ENCODE peak calls at places on chromosomes 13 and 19, in four cellular contexts. One of them, this sample, is unnamed.

GRCh38 chr13:93183302-93183701 is 43.3 kb upstream of the GPC6 start:
- DNase-seq in body of pancreas: no peak
- DNase-seq in stomach: no peak
- DNase-seq in CD4-positive, CD25-positive, alpha-beta regulatory T cell: no peak
- DNase-seq in this sample: no peak

GRCh38 chr19:39351537-39352037 is 9.4 kb downstream of the SAMD4B start:
- DNase-seq in CD4-positive, CD25-positive, alpha-beta regulatory T cell: peak; percentile 33
- DNase-seq in body of pancreas: no peak
- DNase-seq in stomach: no peak
- DNase-seq in this sample: no peak

GRCh38 chr19:48874309-48875135 is 2.3 kb downstream of the PPP1R15A start:
- DNase-seq in stomach: peak; percentile 61
- DNase-seq in CD4-positive, CD25-positive, alpha-beta regulatory T cell: peak; percentile 40
- DNase-seq in body of pancreas: peak; percentile 37
- DNase-seq in this sample: no peak

GRCh38 chr13:43991773-43992201 is 112.1 kb downstream of the LACC1 start:
- DNase-seq in CD4-positive, CD25-positive, alpha-beta regulatory T cell: no peak
- DNase-seq in body of pancreas: no peak
- DNase-seq in stomach: no peak
- DNase-seq in this sample: no peak

GRCh38 chr19:7970716-7971448 is 27.4 kb upstream of the TIMM44 start:
- DNase-seq in stomach: peak; percentile 30
- DNase-seq in CD4-positive, CD25-positive, alpha-beta regulatory T cell: no peak
- DNase-seq in body of pancreas: no peak
- DNase-seq in this sample: no peak

GRCh38 chr19:42250666-42251531 is 4.0 kb downstream of the ERF start:
- DNase-seq in CD4-positive, CD25-positive, alpha-beta regulatory T cell: no peak
- DNase-seq in body of pancreas: peak; percentile 30
- DNase-seq in stomach: no peak
- DNase-seq in this sample: no peak

GRCh38 chr13:99269627-99270252 is 11.6 kb upstream of the GPR18 start:
- DNase-seq in body of pancreas: peak; percentile 46
- DNase-seq in stomach: no peak
- DNase-seq in CD4-positive, CD25-positive, alpha-beta regulatory T cell: peak; percentile 68
- DNase-seq in this sample: no peak

GRCh38 chr19:31350693-31351211 is 1.5 kb upstream of the TSHZ3 start:
- DNase-seq in body of pancreas: peak; percentile 46
- DNase-seq in CD4-positive, CD25-positive, alpha-beta regulatory T cell: peak; percentile 16
- DNase-seq in stomach: peak; percentile 43
- DNase-seq in this sample: no peak

GRCh38 chr13:98892821-98893220 is 85.0 kb downstream of the DOCK9 start:
- DNase-seq in body of pancreas: no peak
- DNase-seq in stomach: no peak
- DNase-seq in CD4-positive, CD25-positive, alpha-beta regulatory T cell: no peak
- DNase-seq in this sample: no peak

GRCh38 chr19:37594982-37595382 is 306 bp downstream of the ZNF540 start:
- DNase-seq in stomach: peak; percentile 62
- DNase-seq in CD4-positive, CD25-positive, alpha-beta regulatory T cell: peak; percentile 72
- DNase-seq in body of pancreas: peak; percentile 71
- DNase-seq in this sample: peak; percentile 92

GRCh38 chr19:17091758-17092333 is 16.3 kb downstream of the MYO9B start:
- DNase-seq in CD4-positive, CD25-positive, alpha-beta regulatory T cell: no peak
- DNase-seq in stomach: peak; percentile 43
- DNase-seq in body of pancreas: peak; percentile 66
- DNase-seq in this sample: no peak

GRCh38 chr13:49571299-49572240 is 13.8 kb downstream of the RCBTB1 start:
- DNase-seq in CD4-positive, CD25-positive, alpha-beta regulatory T cell: no peak
- DNase-seq in body of pancreas: no peak
- DNase-seq in stomach: no peak
- DNase-seq in this sample: no peak

GRCh38 chr19:18100710-18101109 is 3.1 kb downstream of the MAST3 start:
- DNase-seq in body of pancreas: no peak
- DNase-seq in stomach: no peak
- DNase-seq in CD4-positive, CD25-positive, alpha-beta regulatory T cell: no peak
- DNase-seq in this sample: no peak

GRCh38 chr19:14440049-14440448 is 6.9 kb downstream of the PKN1 start:
- DNase-seq in body of pancreas: peak; percentile 70
- DNase-seq in CD4-positive, CD25-positive, alpha-beta regulatory T cell: peak; percentile 73
- DNase-seq in stomach: peak; percentile 72
- DNase-seq in this sample: peak; percentile 94
- H3K4me1 ChIP-seq in body of pancreas: peaks cover 3% of the 10 kb centered on the region
- H3K4me1 ChIP-seq in CD4-positive, CD25-positive, alpha-beta regulatory T cell: peaks cover 45% of the 10 kb centered on the region
- H3K4me1 ChIP-seq in stomach: peaks cover 19% of the 10 kb centered on the region
- H3K4me1 ChIP-seq in this sample: peaks cover 60% of the 10 kb centered on the region

GRCh38 chr19:12244370-12244769 is 50.3 kb downstream of the ZNF44 start:
- DNase-seq in body of pancreas: no peak
- DNase-seq in CD4-positive, CD25-positive, alpha-beta regulatory T cell: no peak
- DNase-seq in stomach: no peak
- DNase-seq in this sample: no peak

DNA sequence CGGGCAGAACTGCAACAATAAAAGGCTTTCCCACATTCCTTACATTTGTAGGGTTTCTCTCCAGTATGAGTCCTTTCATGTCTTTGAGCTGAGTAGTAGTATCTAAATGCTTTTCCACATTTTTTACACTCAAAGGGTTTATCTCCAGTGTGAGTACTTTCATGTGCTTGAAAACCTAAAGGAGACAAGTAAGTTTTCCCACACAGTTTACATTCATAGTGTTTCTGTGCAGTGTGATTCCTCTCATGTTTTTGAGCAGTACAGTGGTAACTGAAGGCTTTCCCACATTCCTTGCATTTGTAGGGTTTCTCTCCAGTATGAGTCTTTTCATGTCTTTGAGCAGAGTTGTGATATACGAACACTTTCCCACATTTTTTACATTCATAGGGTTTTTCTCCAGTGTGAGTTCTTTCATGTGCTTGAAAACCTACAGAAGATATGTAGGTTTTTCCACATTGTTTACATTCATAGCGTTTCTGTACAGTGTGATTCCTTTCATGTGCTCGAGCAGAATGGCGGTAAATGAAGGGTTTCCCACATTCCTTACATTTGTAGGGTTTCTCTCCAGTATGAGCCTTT is 47.0 kb downstream of the ZNF44 start:
- DNase-seq in body of pancreas: no peak
- DNase-seq in CD4-positive, CD25-positive, alpha-beta regulatory T cell: no peak
- DNase-seq in stomach: no peak
- DNase-seq in this sample: no peak
- H3K9me3 ChIP-seq in body of pancreas: peaks cover 5% of the 10 kb centered on the region
- H3K9me3 ChIP-seq in CD4-positive, CD25-positive, alpha-beta regulatory T cell: peaks cover 78% of the 10 kb centered on the region
- H3K9me3 ChIP-seq in stomach: peaks cover 94% of the 10 kb centered on the region
- H3K9me3 ChIP-seq in this sample: peaks cover 17% of the 10 kb centered on the region

GRCh38 chr19:10872551-10873107 is 1.3 kb downstream of the CARM1 start:
- DNase-seq in CD4-positive, CD25-positive, alpha-beta regulatory T cell: peak; percentile 12
- DNase-seq in body of pancreas: no peak
- DNase-seq in stomach: no peak
- DNase-seq in this sample: no peak
- H3K4me1 ChIP-seq in CD4-positive, CD25-positive, alpha-beta regulatory T cell: peaks cover 17% of the 10 kb centered on the region
- H3K4me1 ChIP-seq in body of pancreas: peaks cover 36% of the 10 kb centered on the region
- H3K4me1 ChIP-seq in stomach: peaks cover 12% of the 10 kb centered on the region
- H3K4me1 ChIP-seq in this sample: peaks cover 58% of the 10 kb centered on the region

DNA sequence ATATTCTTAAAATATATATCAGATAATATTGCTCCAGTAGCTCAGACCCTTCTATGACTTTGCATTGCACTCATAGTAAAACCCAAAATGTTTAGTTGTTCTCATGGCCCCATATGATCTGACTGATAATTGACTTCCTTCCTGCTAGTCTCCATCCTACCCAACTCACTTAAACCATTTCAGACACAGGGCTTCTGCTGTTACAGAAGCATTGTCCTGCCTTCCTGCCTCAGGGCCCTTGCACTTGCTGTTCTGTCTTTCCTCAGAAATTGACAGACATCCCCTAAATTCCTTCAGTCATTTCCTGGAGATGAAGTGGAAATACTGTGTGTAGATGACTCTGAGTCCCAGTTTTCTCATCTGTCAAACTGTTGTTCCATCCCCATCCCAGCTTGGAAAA is 19.7 kb downstream of the FBXL12 start:
- DNase-seq in CD4-positive, CD25-positive, alpha-beta regulatory T cell: no peak
- DNase-seq in stomach: no peak
- DNase-seq in body of pancreas: no peak
- DNase-seq in this sample: no peak
- H3K9me3 ChIP-seq in CD4-positive, CD25-positive, alpha-beta regulatory T cell: no peaks in the 10 kb centered on the region
- H3K9me3 ChIP-seq in stomach: no peaks in the 10 kb centered on the region
- H3K9me3 ChIP-seq in body of pancreas: no peaks in the 10 kb centered on the region
- H3K9me3 ChIP-seq in this sample: no peaks in the 10 kb centered on the region

GRCh38 chr19:45110811-45111210 is 17.8 kb downstream of the PPP1R37 start:
- DNase-seq in stomach: no peak
- DNase-seq in body of pancreas: no peak
- DNase-seq in CD4-positive, CD25-positive, alpha-beta regulatory T cell: no peak
- DNase-seq in this sample: no peak

GRCh38 chr19:45103200-45103624 is 10.2 kb downstream of the PPP1R37 start:
- DNase-seq in body of pancreas: peak; percentile 40
- DNase-seq in CD4-positive, CD25-positive, alpha-beta regulatory T cell: peak; percentile 59
- DNase-seq in stomach: no peak
- DNase-seq in this sample: no peak

GRCh38 chr19:45104658-45105384 is 11.8 kb downstream of the PPP1R37 start:
- DNase-seq in body of pancreas: no peak
- DNase-seq in stomach: no peak
- DNase-seq in CD4-positive, CD25-positive, alpha-beta regulatory T cell: peak; percentile 25
- DNase-seq in this sample: no peak

GRCh38 chr19:45103625-45104319 is 10.8 kb downstream of the PPP1R37 start:
- DNase-seq in CD4-positive, CD25-positive, alpha-beta regulatory T cell: no peak
- DNase-seq in stomach: no peak
- DNase-seq in body of pancreas: peak; percentile 64
- DNase-seq in this sample: no peak

DNA sequence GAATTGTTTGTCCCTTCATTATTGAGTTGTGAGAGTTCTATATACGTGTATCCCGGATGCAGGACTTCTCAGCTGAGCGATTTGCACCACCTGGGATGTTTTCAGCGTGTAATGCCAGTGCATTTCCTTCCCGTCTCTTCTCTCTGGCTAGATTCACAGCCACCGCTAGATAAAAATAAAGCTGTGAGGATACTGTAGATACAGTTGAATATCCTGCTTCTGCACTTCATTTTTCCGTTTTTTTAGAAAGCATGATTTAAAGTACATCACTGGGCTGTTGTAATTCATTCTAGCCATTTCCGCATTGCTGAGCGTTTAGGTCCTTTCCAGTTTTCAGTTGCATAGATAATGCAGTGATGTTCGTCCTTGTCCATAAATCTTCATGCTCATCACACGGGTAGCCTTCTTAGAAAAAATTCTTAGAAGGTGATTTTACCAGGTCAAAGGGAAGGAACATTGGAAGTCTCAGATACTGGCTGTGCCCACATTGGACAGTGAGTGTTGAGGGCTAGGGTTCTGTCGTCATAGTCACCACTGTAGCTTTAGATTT is 14.7 kb downstream of the PPP1R37 start:
- DNase-seq in stomach: no peak
- DNase-seq in body of pancreas: no peak
- DNase-seq in CD4-positive, CD25-positive, alpha-beta regulatory T cell: no peak
- DNase-seq in this sample: no peak
- H3K4me1 ChIP-seq in stomach: peaks cover 36% of the 10 kb centered on the region
- H3K4me1 ChIP-seq in body of pancreas: peaks cover 32% of the 10 kb centered on the region
- H3K4me1 ChIP-seq in CD4-positive, CD25-positive, alpha-beta regulatory T cell: peaks cover 27% of the 10 kb centered on the region
- H3K4me1 ChIP-seq in this sample: peaks cover 25% of the 10 kb centered on the region

GRCh38 chr13:19173752-19174151 is 7.9 kb downstream of the TUBA3C start:
- DNase-seq in stomach: no peak
- DNase-seq in CD4-positive, CD25-positive, alpha-beta regulatory T cell: no peak
- DNase-seq in body of pancreas: no peak
- DNase-seq in this sample: no peak
- H3K9me3 ChIP-seq in stomach: peaks cover 15% of the 10 kb centered on the region
- H3K9me3 ChIP-seq in CD4-positive, CD25-positive, alpha-beta regulatory T cell: no peaks in the 10 kb centered on the region
- H3K9me3 ChIP-seq in body of pancreas: no peaks in the 10 kb centered on the region
- H3K9me3 ChIP-seq in this sample: no peaks in the 10 kb centered on the region

GRCh38 chr19:13842294-13843103 is 34.4 kb upstream of the NANOS3 start:
- DNase-seq in stomach: peak; percentile 85
- DNase-seq in body of pancreas: peak; percentile 85
- DNase-seq in CD4-positive, CD25-positive, alpha-beta regulatory T cell: peak; percentile 66
- DNase-seq in this sample: no peak
- H3K4me1 ChIP-seq in stomach: peaks cover 66% of the 10 kb centered on the region
- H3K4me1 ChIP-seq in body of pancreas: peaks cover 67% of the 10 kb centered on the region
- H3K4me1 ChIP-seq in CD4-positive, CD25-positive, alpha-beta regulatory T cell: peaks cover 89% of the 10 kb centered on the region
- H3K4me1 ChIP-seq in this sample: peaks cover 79% of the 10 kb centered on the region